ENCODE peak calls at places on chromosome 12, in five cellular contexts. W, O, D, A and T are unnamed samples.

GRCh38 chr12:16389594-16389993 is 42.1 kb downstream of the MGST1 start:
- DNase-seq in D (peak; percentile 48), A (peak; percentile 55), O (no peak), W (peak; percentile 51), T (no peak)

GRCh38 chr12:57759360-57759980 is 4.6 kb downstream of the MARCHF9 start:
- DNase-seq in W (peak; percentile 36), O (no peak), A (no peak), D (no peak), T (no peak)

GRCh38 chr12:120855823-120856589 is 48.2 kb downstream of the SPPL3 start:
- DNase-seq in A (no peak), O (no peak), D (no peak), W (peak; percentile 22), T (no peak)

GRCh38 chr12:214005-214736 is at the start of gene SLC6A12:
- DNase-seq in D (no peak), W (peak; percentile 53), O (no peak), A (no peak), T (no peak)

GRCh38 chr12:3550839-3551238 is 59.8 kb downstream of the PRMT8 start:
- DNase-seq in W (no peak), D (no peak), A (no peak), O (no peak), T (no peak)

GRCh38 chr12:120944645-120945217 is 33.6 kb upstream of the HNF1A start:
- DNase-seq in W (peak; percentile 33), O (peak; percentile 48), D (no peak), A (peak; percentile 37), T (no peak)

GRCh38 chr12:46404225-46404631 is 31.7 kb upstream of the SLC38A2 start:
- DNase-seq in D (no peak), W (no peak), A (peak; percentile 71), O (no peak), T (no peak)

GRCh38 chr12:66589095-66589494 is 89.8 kb downstream of the GRIP1 start:
- DNase-seq in W (no peak), O (no peak), D (no peak), A (no peak), T (no peak)

GRCh38 chr12:13044859-13045384 is 741 bp downstream of the FAM234B start:
- DNase-seq in A (no peak), D (no peak), O (no peak), W (peak; percentile 2), T (no peak)

GRCh38 chr12:67299526-67299925 is 30.4 kb downstream of the CAND1 start:
- DNase-seq in W (no peak), A (no peak), O (no peak), D (no peak), T (no peak)

GRCh38 chr12:233615-233968 is 19.6 kb upstream of the SLC6A12 start:
- DNase-seq in A (no peak), D (no peak), W (no peak), O (no peak), T (no peak)

GRCh38 chr12:113127791-113128199 is 7.8 kb downstream of the RASAL1 start:
- DNase-seq in W (no peak), D (no peak), O (no peak), A (no peak), T (no peak)

GRCh38 chr12:132544498-132544897 is 54.5 kb downstream of the FBRSL1 start:
- DNase-seq in O (no peak), A (no peak), W (no peak), D (no peak), T (no peak)

GRCh38 chr12:116130431-116130830 is 147.1 kb downstream of the MED13L start:
- DNase-seq in O (no peak), D (no peak), A (peak; percentile 75), W (no peak), T (no peak)

GRCh38 chr12:119208626-119209061 is 29.9 kb downstream of the HSPB8 start:
- DNase-seq in W (peak; percentile 71), A (no peak), D (peak; percentile 96), O (no peak), T (no peak)

GRCh38 chr12:54300267-54300731 is 516 bp downstream of the NFE2 start:
- DNase-seq in O (no peak), D (no peak), A (no peak), W (no peak), T (no peak)

GRCh38 chr12:106766393-106766826 is 8.1 kb upstream of the RIC8B start:
- DNase-seq in W (peak; percentile 93), O (no peak), A (no peak), D (no peak), T (no peak)

GRCh38 chr12:64990991-64991570 is 130.0 kb downstream of the WIF1 start:
- DNase-seq in W (peak; percentile 19), D (no peak), A (peak; percentile 6), O (no peak), T (no peak)

GRCh38 chr12:106601548-106601947 is 18.7 kb downstream of the RFX4 start:
- DNase-seq in O (no peak), W (no peak), D (no peak), A (no peak), T (no peak)

GRCh38 chr12:28974166-28974565 is 174.9 kb upstream of the FAR2 start:
- DNase-seq in W (no peak), A (peak; percentile 60), O (no peak), D (no peak), T (no peak)

GRCh38 chr12:6281081-6281809 is 29.2 kb upstream of the PLEKHG6 start:
- DNase-seq in W (no peak), D (no peak), A (no peak), O (no peak), T (no peak)